ENCODE peak calls at places on chromosomes 2 and 18, in six cellular contexts. One of them, this sample, is unnamed.

GRCh38 chr2:197873293-197873701 is 68.9 kb downstream of the PLCL1 start:
- DNase-seq in mucosa of descending colon: no peak
- DNase-seq in AG09319: no peak
- DNase-seq in lung: no peak
- DNase-seq in colonic mucosa: no peak
- DNase-seq in nephron progenitor cell: no peak
- DNase-seq in this sample: no peak

GRCh38 chr2:36393738-36394256 is 38.2 kb downstream of the CRIM1 start:
- DNase-seq in lung: no peak
- DNase-seq in AG09319: no peak
- DNase-seq in mucosa of descending colon: no peak
- DNase-seq in colonic mucosa: no peak
- DNase-seq in nephron progenitor cell: no peak
- DNase-seq in this sample: no peak

GRCh38 chr2:124810132-124810531 is 785.0 kb downstream of the CNTNAP5 start:
- DNase-seq in colonic mucosa: peak
- DNase-seq in lung: no peak
- DNase-seq in AG09319: no peak
- DNase-seq in mucosa of descending colon: no peak
- DNase-seq in nephron progenitor cell: peak
- DNase-seq in this sample: no peak

GRCh38 chr18:44680271-44681038 is at the start of gene SETBP1:
- DNase-seq in lung: peak
- DNase-seq in mucosa of descending colon: peak
- DNase-seq in nephron progenitor cell: peak
- DNase-seq in colonic mucosa: peak
- DNase-seq in AG09319: peak
- DNase-seq in this sample: peak

GRCh38 chr2:64404743-64405142 is 49.2 kb upstream of the LGALSL start:
- DNase-seq in mucosa of descending colon: peak
- DNase-seq in lung: peak
- DNase-seq in AG09319: no peak
- DNase-seq in nephron progenitor cell: peak
- DNase-seq in colonic mucosa: peak
- DNase-seq in this sample: no peak

GRCh38 chr2:42893047-42893758 is 100.8 kb upstream of the HAAO start:
- DNase-seq in mucosa of descending colon: no peak
- DNase-seq in nephron progenitor cell: no peak
- DNase-seq in colonic mucosa: no peak
- DNase-seq in lung: no peak
- DNase-seq in AG09319: no peak
- DNase-seq in this sample: no peak

GRCh38 chr18:75341267-75341666 is 86.2 kb downstream of the SMIM21 start:
- DNase-seq in lung: no peak
- DNase-seq in mucosa of descending colon: no peak
- DNase-seq in AG09319: no peak
- DNase-seq in colonic mucosa: no peak
- DNase-seq in nephron progenitor cell: peak
- DNase-seq in this sample: no peak

GRCh38 chr18:26103579-26103978 is 13.2 kb upstream of the SS18 start:
- DNase-seq in AG09319: no peak
- DNase-seq in mucosa of descending colon: no peak
- DNase-seq in colonic mucosa: no peak
- DNase-seq in lung: peak
- DNase-seq in nephron progenitor cell: peak
- DNase-seq in this sample: no peak

GRCh38 chr2:25692737-25693445 is 19.5 kb upstream of the DTNB start:
- DNase-seq in AG09319: no peak
- DNase-seq in colonic mucosa: no peak
- DNase-seq in lung: no peak
- DNase-seq in mucosa of descending colon: no peak
- DNase-seq in nephron progenitor cell: no peak
- DNase-seq in this sample: no peak

GRCh38 chr2:151691621-151692020 is 42.7 kb downstream of the NEB start:
- DNase-seq in AG09319: no peak
- DNase-seq in lung: no peak
- DNase-seq in nephron progenitor cell: no peak
- DNase-seq in mucosa of descending colon: no peak
- DNase-seq in colonic mucosa: no peak
- DNase-seq in this sample: no peak

GRCh38 chr2:101622633-101623521 is 74.6 kb upstream of the MAP4K4 start:
- DNase-seq in nephron progenitor cell: no peak
- DNase-seq in lung: no peak
- DNase-seq in AG09319: no peak
- DNase-seq in colonic mucosa: no peak
- DNase-seq in mucosa of descending colon: no peak
- DNase-seq in this sample: no peak

GRCh38 chr2:187971893-187972292 is 319.8 kb upstream of the GULP1 start:
- DNase-seq in lung: no peak
- DNase-seq in nephron progenitor cell: no peak
- DNase-seq in colonic mucosa: no peak
- DNase-seq in AG09319: no peak
- DNase-seq in mucosa of descending colon: no peak
- DNase-seq in this sample: no peak

GRCh38 chr2:88452151-88452851 is at the start of gene FOXI3:
- DNase-seq in lung: no peak
- DNase-seq in colonic mucosa: no peak
- DNase-seq in AG09319: no peak
- DNase-seq in nephron progenitor cell: peak
- DNase-seq in mucosa of descending colon: peak
- DNase-seq in this sample: no peak

GRCh38 chr18:55546873-55547704 is 40.9 kb downstream of the TCF4 start:
- DNase-seq in colonic mucosa: peak
- DNase-seq in lung: no peak
- DNase-seq in AG09319: peak
- DNase-seq in mucosa of descending colon: no peak
- DNase-seq in nephron progenitor cell: no peak
- DNase-seq in this sample: no peak

GRCh38 chr2:216408426-216409315 is 3.6 kb upstream of the SMARCAL1 start:
- DNase-seq in lung: no peak
- DNase-seq in colonic mucosa: no peak
- DNase-seq in mucosa of descending colon: no peak
- DNase-seq in AG09319: no peak
- DNase-seq in nephron progenitor cell: no peak
- DNase-seq in this sample: no peak
- TF ChIP-seq CTCF in lung: no peak
- TF ChIP-seq CTCF in colonic mucosa: no peak
- TF ChIP-seq CTCF in mucosa of descending colon: no peak
- TF ChIP-seq CTCF in AG09319: no peak
- TF ChIP-seq CTCF in nephron progenitor cell: no peak
- TF ChIP-seq CTCF in this sample: no peak

GRCh38 chr2:148640767-148641166 is 3.8 kb upstream of the EPC2 start:
- DNase-seq in lung: no peak
- DNase-seq in mucosa of descending colon: no peak
- DNase-seq in AG09319: peak
- DNase-seq in nephron progenitor cell: no peak
- DNase-seq in colonic mucosa: no peak
- DNase-seq in this sample: no peak
- TF ChIP-seq CTCF in lung: no peak
- TF ChIP-seq CTCF in mucosa of descending colon: no peak
- TF ChIP-seq CTCF in AG09319: peak
- TF ChIP-seq CTCF in nephron progenitor cell: no peak
- TF ChIP-seq CTCF in colonic mucosa: no peak
- TF ChIP-seq CTCF in this sample: no peak

GRCh38 chr2:205237524-205237923 is 444.8 kb upstream of the NRP2 start:
- DNase-seq in AG09319: no peak
- DNase-seq in colonic mucosa: no peak
- DNase-seq in lung: no peak
- DNase-seq in mucosa of descending colon: no peak
- DNase-seq in nephron progenitor cell: no peak
- DNase-seq in this sample: no peak

GRCh38 chr2:205232086-205232485 is 450.2 kb upstream of the NRP2 start:
- DNase-seq in nephron progenitor cell: no peak
- DNase-seq in colonic mucosa: no peak
- DNase-seq in AG09319: no peak
- DNase-seq in mucosa of descending colon: no peak
- DNase-seq in lung: no peak
- DNase-seq in this sample: no peak

DNA sequence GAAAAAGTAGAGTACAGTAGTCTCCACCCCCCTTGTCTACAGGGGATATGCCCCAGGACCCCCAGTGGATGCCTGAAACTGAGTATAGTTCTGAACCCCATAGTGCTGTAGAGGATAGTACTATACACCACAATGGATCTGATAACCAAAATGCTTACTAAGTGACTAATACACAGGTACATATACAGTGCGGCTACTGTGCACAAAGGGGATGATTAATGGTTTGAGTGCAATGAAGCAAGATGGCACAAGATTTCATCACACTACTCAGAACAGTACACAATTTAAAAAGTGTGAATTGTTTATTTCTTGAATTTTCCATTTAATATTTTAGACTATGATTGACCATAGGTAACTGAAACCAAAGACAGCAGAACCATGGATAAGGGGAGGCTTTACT is 446.9 kb upstream of the NRP2 start:
- DNase-seq in AG09319: no peak
- DNase-seq in nephron progenitor cell: no peak
- DNase-seq in colonic mucosa: no peak
- DNase-seq in lung: no peak
- DNase-seq in mucosa of descending colon: no peak
- DNase-seq in this sample: no peak
- TF ChIP-seq CTCF in AG09319: no peak
- TF ChIP-seq CTCF in nephron progenitor cell: no peak
- TF ChIP-seq CTCF in colonic mucosa: no peak
- TF ChIP-seq CTCF in lung: no peak
- TF ChIP-seq CTCF in mucosa of descending colon: no peak
- TF ChIP-seq CTCF in this sample: no peak

GRCh38 chr2:48728295-48728694 is 27.2 kb downstream of the LHCGR start:
- DNase-seq in nephron progenitor cell: no peak
- DNase-seq in lung: no peak
- DNase-seq in AG09319: no peak
- DNase-seq in colonic mucosa: no peak
- DNase-seq in mucosa of descending colon: no peak
- DNase-seq in this sample: no peak

GRCh38 chr2:48724278-48724677 is 31.2 kb downstream of the LHCGR start:
- DNase-seq in colonic mucosa: no peak
- DNase-seq in mucosa of descending colon: no peak
- DNase-seq in nephron progenitor cell: no peak
- DNase-seq in AG09319: no peak
- DNase-seq in lung: no peak
- DNase-seq in this sample: no peak

GRCh38 chr2:48725696-48726494 is 29.6 kb downstream of the LHCGR start:
- DNase-seq in nephron progenitor cell: no peak
- DNase-seq in colonic mucosa: no peak
- DNase-seq in mucosa of descending colon: no peak
- DNase-seq in lung: no peak
- DNase-seq in AG09319: no peak
- DNase-seq in this sample: no peak

GRCh38 chr2:48728827-48729226 is 26.7 kb downstream of the LHCGR start:
- DNase-seq in lung: no peak
- DNase-seq in mucosa of descending colon: no peak
- DNase-seq in nephron progenitor cell: no peak
- DNase-seq in AG09319: no peak
- DNase-seq in colonic mucosa: no peak
- DNase-seq in this sample: no peak

GRCh38 chr2:48727560-48727959 is 28.0 kb downstream of the LHCGR start:
- DNase-seq in colonic mucosa: no peak
- DNase-seq in nephron progenitor cell: no peak
- DNase-seq in mucosa of descending colon: no peak
- DNase-seq in lung: no peak
- DNase-seq in AG09319: no peak
- DNase-seq in this sample: no peak
- TF ChIP-seq CTCF in colonic mucosa: peak
- TF ChIP-seq CTCF in nephron progenitor cell: no peak
- TF ChIP-seq CTCF in mucosa of descending colon: no peak
- TF ChIP-seq CTCF in lung: no peak
- TF ChIP-seq CTCF in AG09319: no peak
- TF ChIP-seq CTCF in this sample: no peak

GRCh38 chr2:60515751-60516226 is 37.7 kb downstream of the BCL11A start:
- DNase-seq in mucosa of descending colon: peak
- DNase-seq in AG09319: no peak
- DNase-seq in nephron progenitor cell: no peak
- DNase-seq in colonic mucosa: no peak
- DNase-seq in lung: no peak
- DNase-seq in this sample: no peak
- TF ChIP-seq CTCF in mucosa of descending colon: no peak
- TF ChIP-seq CTCF in AG09319: no peak
- TF ChIP-seq CTCF in nephron progenitor cell: no peak
- TF ChIP-seq CTCF in colonic mucosa: no peak
- TF ChIP-seq CTCF in lung: no peak
- TF ChIP-seq CTCF in this sample: no peak

GRCh38 chr2:5077479-5078089 is 614.6 kb upstream of the SOX11 start:
- DNase-seq in AG09319: no peak
- DNase-seq in colonic mucosa: no peak
- DNase-seq in lung: no peak
- DNase-seq in nephron progenitor cell: no peak
- DNase-seq in mucosa of descending colon: no peak
- DNase-seq in this sample: no peak

GRCh38 chr2:5074738-5075137 is 617.4 kb upstream of the SOX11 start:
- DNase-seq in nephron progenitor cell: no peak
- DNase-seq in mucosa of descending colon: no peak
- DNase-seq in AG09319: no peak
- DNase-seq in lung: no peak
- DNase-seq in colonic mucosa: no peak
- DNase-seq in this sample: no peak

GRCh38 chr2:5076599-5076998 is 615.6 kb upstream of the SOX11 start:
- DNase-seq in lung: no peak
- DNase-seq in mucosa of descending colon: no peak
- DNase-seq in AG09319: no peak
- DNase-seq in nephron progenitor cell: no peak
- DNase-seq in colonic mucosa: no peak
- DNase-seq in this sample: no peak
- TF ChIP-seq CTCF in lung: no peak
- TF ChIP-seq CTCF in mucosa of descending colon: no peak
- TF ChIP-seq CTCF in AG09319: no peak
- TF ChIP-seq CTCF in nephron progenitor cell: no peak
- TF ChIP-seq CTCF in colonic mucosa: no peak
- TF ChIP-seq CTCF in this sample: no peak

GRCh38 chr2:34547340-34547739 is 948.2 kb upstream of the FAM98A start:
- DNase-seq in lung: no peak
- DNase-seq in nephron progenitor cell: no peak
- DNase-seq in mucosa of descending colon: no peak
- DNase-seq in colonic mucosa: no peak
- DNase-seq in AG09319: no peak
- DNase-seq in this sample: no peak
- TF ChIP-seq CTCF in lung: no peak
- TF ChIP-seq CTCF in nephron progenitor cell: no peak
- TF ChIP-seq CTCF in mucosa of descending colon: no peak
- TF ChIP-seq CTCF in colonic mucosa: no peak
- TF ChIP-seq CTCF in AG09319: no peak
- TF ChIP-seq CTCF in this sample: no peak